ENCODE peak calls at places on chromosomes 1 and 21, in nine cellular contexts. G is CMK, J is nucleus accumbens, N is heart right ventricle, U is HS-5, I is ecto neural progenitor cell, D is EH, X is germinal center, M is DMS53. C is an unnamed sample.

GRCh38 chr1:3688356-3688755 is 36.0 kb downstream of the TP73 start:
- DNase-seq in I (no peak), X (no peak), D (peak), G (no peak), N (no peak), M (no peak), U (no peak), J (no peak), C (no peak)

GRCh38 chr1:71193153-71193552 is 112.3 kb upstream of the ZRANB2 start:
- DNase-seq in D (peak), M (no peak), J (no peak), G (no peak), X (no peak), U (no peak), N (no peak), I (no peak), C (no peak)

GRCh38 chr1:12153181-12153785 is 13.5 kb upstream of the TNFRSF1B start:
- DNase-seq in X (peak), U (peak), D (peak), I (no peak), J (no peak), G (no peak), N (no peak), M (no peak), C (no peak)

GRCh38 chr1:14954210-14954609 is 199.3 kb upstream of the TMEM51 start:
- DNase-seq in M (no peak), G (no peak), I (no peak), U (no peak), D (peak), X (no peak), N (no peak), J (no peak), C (no peak)

GRCh38 chr1:200558866-200559459 is 61.6 kb downstream of the KIF14 start:
- DNase-seq in N (no peak), J (no peak), D (peak), I (no peak), X (peak), G (no peak), M (peak), U (peak), C (no peak)

GRCh38 chr1:68470388-68470970 is 20.7 kb upstream of the RPE65 start:
- DNase-seq in U (no peak), M (peak), X (no peak), G (no peak), J (no peak), I (no peak), N (no peak), D (peak), C (no peak)

GRCh38 chr1:7539772-7540175 is 231.3 kb upstream of the VAMP3 start:
- DNase-seq in J (no peak), X (no peak), U (no peak), I (peak), N (no peak), M (peak), G (no peak), D (peak), C (no peak)

GRCh38 chr1:28512058-28512611 is 6.3 kb downstream of the RCC1 start:
- DNase-seq in J (no peak), I (no peak), X (no peak), N (no peak), M (peak), U (no peak), D (peak), G (no peak), C (no peak)

GRCh38 chr1:47696911-47697441 is 259.1 kb downstream of the FOXD2 start:
- DNase-seq in I (no peak), M (peak), U (no peak), D (no peak), X (no peak), G (no peak), J (no peak), N (no peak), C (no peak)

GRCh38 chr1:198605880-198606458 is 32.9 kb upstream of the PTPRC start:
- DNase-seq in U (no peak), J (no peak), M (no peak), N (no peak), I (no peak), D (peak), G (no peak), X (no peak), C (no peak)

GRCh38 chr21:45383111-45383614 is 21.8 kb upstream of the COL18A1 start:
- DNase-seq in M (no peak), X (no peak), G (no peak), U (no peak), D (no peak), N (no peak), J (no peak), I (no peak), C (no peak)

GRCh38 chr1:230858918-230859819 is 9.2 kb downstream of the C1orf198 start:
- DNase-seq in U (no peak), G (no peak), X (no peak), J (peak), M (no peak), I (no peak), D (peak), N (no peak), C (no peak)

GRCh38 chr21:33761104-33762036 is 119.1 kb downstream of the ITSN1 start:
- DNase-seq in N (no peak), M (peak), J (no peak), U (peak), D (peak), G (peak), I (no peak), X (no peak), C (no peak)